ENCODE peak calls at places on chromosomes 5 and 9, in nine cellular contexts. M is posterior vena cava; L is lung microvascular endothelial cell; C is neural crest cell; B is renal cortical epithelial cell; X is cardiac fibroblast; R is neural progenitor cell; I is ELR; Q is activated T-cell treated with anti-CD3 and anti-CD28 coated beads, Interleukin-2, amount 50 U/mL, for 4 hours. W is an unnamed sample.

GRCh38 chr5:150245111-150245789 is 44.3 kb downstream of the CAMK2A start:
- DNase-seq in C (peak; percentile 32), I (no peak), X (peak; percentile 36), L (no peak), Q (no peak), B (no peak), R (no peak), M (no peak), W (peak; percentile 28)

GRCh38 chr5:92775711-92776615 is 805.1 kb downstream of the NR2F1-AS1 start:
- DNase-seq in M (no peak), I (peak; percentile 71), C (no peak), X (peak; percentile 38), B (peak; percentile 86), L (no peak), R (no peak), Q (no peak), W (peak; percentile 41)

GRCh38 chr9:132673355-132673754 is 3.1 kb downstream of the GTF3C4 start:
- DNase-seq in I (peak; percentile 76), X (peak; percentile 65), M (no peak), L (peak; percentile 44), C (peak; percentile 5), B (peak; percentile 33), R (peak; percentile 30), Q (no peak), W (peak; percentile 66)

GRCh38 chr5:149611327-149611726 is 30.0 kb downstream of the ARHGEF37 start:
- DNase-seq in I (peak; percentile 62), L (no peak), M (no peak), Q (no peak), X (peak; percentile 65), C (no peak), B (peak; percentile 60), R (no peak), W (peak; percentile 79)

GRCh38 chr5:96709152-96709821 is 47.1 kb downstream of the CAST start:
- DNase-seq in C (no peak), I (peak; percentile 90), Q (no peak), L (no peak), X (peak; percentile 73), B (peak; percentile 76), R (no peak), M (no peak), W (peak; percentile 87)

GRCh38 chr5:2888520-2889060 is 137.1 kb upstream of the IRX2 start:
- DNase-seq in Q (no peak), I (no peak), L (no peak), M (no peak), C (no peak), B (no peak), X (no peak), R (no peak), W (no peak)

GRCh38 chr9:113978954-113979712 is 99.0 kb downstream of the AMBP start:
- DNase-seq in M (no peak), L (peak; percentile 13), B (peak; percentile 48), Q (no peak), X (peak; percentile 14), C (no peak), R (no peak), I (peak; percentile 42), W (peak; percentile 49)

GRCh38 chr9:97918641-97919040 is 3.7 kb downstream of the TRMO start:
- DNase-seq in M (no peak), I (no peak), B (no peak), X (no peak), Q (no peak), C (no peak), R (no peak), L (no peak), W (no peak)

GRCh38 chr9:91856419-91856818 is 93.6 kb downstream of the ROR2 start:
- DNase-seq in L (no peak), R (no peak), B (no peak), M (no peak), C (no peak), X (no peak), Q (no peak), I (no peak), W (no peak)

GRCh38 chr5:177098103-177098771 is 11.5 kb downstream of the FGFR4 start:
- DNase-seq in M (no peak), B (peak; percentile 7), C (no peak), L (no peak), X (no peak), R (no peak), I (no peak), Q (no peak), W (no peak)

GRCh38 chr9:127539259-127539981 is 72.7 kb upstream of the STXBP1 start:
- DNase-seq in L (no peak), C (no peak), X (no peak), R (no peak), M (no peak), I (peak; percentile 85), Q (no peak), B (no peak), W (peak; percentile 63)

GRCh38 chr9:129291041-129291501 is 113.0 kb upstream of the IER5L start:
- DNase-seq in M (peak; percentile 54), C (no peak), Q (no peak), B (no peak), R (no peak), X (no peak), I (no peak), L (peak; percentile 71), W (no peak)

GRCh38 chr5:177447066-177447610 is 524 bp downstream of the PRR7 start:
- DNase-seq in Q (peak; percentile 58), L (peak; percentile 54), B (no peak), M (peak; percentile 86), X (peak; percentile 18), R (peak; percentile 94), C (peak; percentile 70), I (peak; percentile 72), W (peak; percentile 36)

GRCh38 chr5:50853151-50853550 is 186.7 kb downstream of the PARP8 start:
- DNase-seq in R (no peak), L (no peak), C (no peak), I (no peak), B (no peak), Q (no peak), X (no peak), M (no peak), W (no peak)

GRCh38 chr5:33641722-33642505 is 201.1 kb downstream of the TARS1 start:
- DNase-seq in X (peak; percentile 36), B (peak; percentile 84), R (no peak), L (peak; percentile 4), M (no peak), Q (no peak), C (no peak), I (no peak), W (no peak)

GRCh38 chr9:18594837-18595236 is 120.9 kb downstream of the ADAMTSL1 start:
- DNase-seq in R (no peak), Q (no peak), I (no peak), X (no peak), B (no peak), L (no peak), C (no peak), M (no peak), W (peak; percentile 58)

GRCh38 chr5:167036585-167036984 is 1254.9 kb upstream of the WWC1 start:
- DNase-seq in X (no peak), C (no peak), M (no peak), Q (no peak), R (no peak), L (no peak), I (no peak), B (no peak), W (no peak)

GRCh38 chr9:5352637-5353248 is 13.1 kb upstream of the RLN1 start:
- DNase-seq in L (no peak), I (no peak), X (no peak), C (no peak), Q (no peak), B (no peak), M (no peak), R (no peak), W (no peak)

GRCh38 chr9:92726348-92726747 is 38.3 kb downstream of the BICD2 start:
- DNase-seq in L (no peak), Q (no peak), R (no peak), I (no peak), M (no peak), B (no peak), X (no peak), C (no peak), W (no peak)

GRCh38 chr5:95281211-95281610 is 3.7 kb downstream of the MCTP1 start:
- DNase-seq in X (peak; percentile 42), C (no peak), L (no peak), R (peak; percentile 41), I (peak; percentile 55), M (no peak), Q (no peak), B (peak; percentile 50), W (no peak)

GRCh38 chr5:15008476-15008875 is 136.9 kb upstream of the ANKH start:
- DNase-seq in M (peak; percentile 98), L (peak; percentile 96), R (no peak), X (peak; percentile 97), Q (no peak), B (peak; percentile 97), I (peak; percentile 94), C (no peak), W (peak; percentile 98)

GRCh38 chr9:90611568-90611967 is 31.1 kb downstream of the DIRAS2 start:
- DNase-seq in Q (no peak), I (no peak), L (no peak), R (no peak), M (no peak), C (no peak), B (no peak), X (no peak), W (no peak)

GRCh38 chr5:10228288-10228687 is 21.4 kb downstream of the ATPSCKMT start:
- DNase-seq in R (no peak), I (no peak), X (no peak), M (no peak), B (no peak), Q (no peak), L (no peak), C (no peak), W (no peak)

GRCh38 chr9:100196215-100196614 is 97.2 kb downstream of the INVS start:
- DNase-seq in B (no peak), C (no peak), R (no peak), M (no peak), L (no peak), Q (no peak), X (no peak), I (no peak), W (no peak)

GRCh38 chr5:147483197-147483790 is 26.6 kb downstream of the DPYSL3 start:
- DNase-seq in I (peak; percentile 29), X (no peak), L (peak; percentile 51), R (no peak), M (no peak), B (no peak), Q (no peak), C (no peak), W (peak; percentile 19)

GRCh38 chr9:99011161-99011709 is 67.5 kb downstream of the COL15A1 start:
- DNase-seq in X (peak; percentile 48), Q (no peak), M (no peak), C (no peak), L (peak; percentile 11), B (peak; percentile 35), R (peak; percentile 83), I (peak; percentile 83), W (peak; percentile 65)

GRCh38 chr9:16870606-16871357 is at the start of gene BNC2:
- DNase-seq in X (peak; percentile 61), C (peak; percentile 67), L (peak; percentile 1), Q (no peak), B (no peak), I (peak; percentile 67), R (peak; percentile 84), M (peak; percentile 87), W (peak; percentile 50)

GRCh38 chr5:134110382-134110781 is 4.1 kb upstream of the TCF7 start:
- DNase-seq in R (no peak), L (no peak), B (no peak), X (no peak), M (no peak), I (no peak), C (no peak), Q (no peak), W (no peak)

GRCh38 chr5:14110196-14110595 is 32.9 kb upstream of the TRIO start:
- DNase-seq in M (no peak), L (no peak), B (no peak), C (no peak), I (peak; percentile 15), R (no peak), X (peak; percentile 46), Q (no peak), W (peak; percentile 62)

GRCh38 chr9:108151161-108151586 is 661.6 kb upstream of the KLF4 start:
- DNase-seq in X (peak; percentile 47), B (no peak), I (peak; percentile 81), L (peak; percentile 84), R (no peak), Q (no peak), C (no peak), M (no peak), W (peak; percentile 89)

GRCh38 chr5:436641-436975 is 6.4 kb upstream of the EXOC3 start:
- DNase-seq in C (no peak), R (no peak), B (no peak), X (no peak), L (no peak), I (no peak), M (peak; percentile 52), Q (no peak), W (no peak)